ENCODE peak calls at places on chromosomes 2 and 18, in ten cellular contexts. I is cardiac fibroblast, D is choroid plexus epithelial cell, T is RWPE2, P is heart left ventricle, U is PC-3, L is GM12865, E is cardiac muscle cell, F is dorsolateral prefrontal cortex, W is kidney. C is an unnamed sample.

GRCh38 chr2:207807516-207807915 is 37.8 kb upstream of the FZD5 start:
- DNase-seq in I (no peak), D (no peak), T (no peak), P (no peak), U (no peak), L (peak; percentile 82), E (no peak), F (no peak), W (no peak), C (no peak)

GRCh38 chr2:80815259-80815658 is 510.7 kb upstream of the LRRTM1 start:
- DNase-seq in I (no peak), D (no peak), T (no peak), P (no peak), U (no peak), L (no peak), E (no peak), F (no peak), W (no peak), C (no peak)

GRCh38 chr2:56803596-56803995 is 619.8 kb downstream of the CCDC85A start:
- DNase-seq in I (no peak), D (no peak), T (no peak), P (no peak), U (no peak), L (no peak), E (no peak), F (no peak), W (no peak), C (no peak)

GRCh38 chr2:216740557-216741222 is 45.3 kb upstream of the IGFBP5 start:
- DNase-seq in I (no peak), D (peak; percentile 90), T (no peak), P (no peak), U (no peak), L (no peak), E (no peak), F (no peak), W (no peak), C (no peak)

GRCh38 chr18:42174909-42175308 is 219.9 kb downstream of the PIK3C3 start:
- DNase-seq in I (peak; percentile 39), D (peak; percentile 19), T (no peak), P (no peak), U (peak; percentile 6), L (no peak), E (peak; percentile 54), F (no peak), W (no peak), C (no peak)

GRCh38 chr2:6943523-6943922 is 26.3 kb downstream of the RNF144A start:
- DNase-seq in I (no peak), D (no peak), T (no peak), P (no peak), U (no peak), L (no peak), E (no peak), F (no peak), W (no peak), C (no peak)

GRCh38 chr2:9332853-9333245 is 90.5 kb downstream of the ITGB1BP1 start:
- DNase-seq in I (no peak), D (no peak), T (no peak), P (no peak), U (no peak), L (no peak), E (no peak), F (no peak), W (no peak), C (no peak)

GRCh38 chr2:8640498-8640897 is 41.4 kb upstream of the ID2 start:
- DNase-seq in I (no peak), D (no peak), T (no peak), P (no peak), U (no peak), L (no peak), E (no peak), F (no peak), W (no peak), C (no peak)

GRCh38 chr2:167550448-167550847 is 662.2 kb downstream of the XIRP2 start:
- DNase-seq in I (peak; percentile 50), D (peak; percentile 66), T (no peak), P (no peak), U (peak; percentile 59), L (peak; percentile 19), E (peak; percentile 46), F (no peak), W (no peak), C (no peak)

GRCh38 chr2:70922591-70923234 is 13.0 kb upstream of the ATP6V1B1 start:
- DNase-seq in I (no peak), D (peak; percentile 6), T (no peak), P (no peak), U (no peak), L (no peak), E (no peak), F (peak; percentile 8), W (no peak), C (no peak)

GRCh38 chr18:10059610-10060468 is 146.0 kb downstream of the VAPA start:
- DNase-seq in I (no peak), D (no peak), T (no peak), P (peak; percentile 57), U (no peak), L (no peak), E (no peak), F (no peak), W (no peak), C (no peak)

GRCh38 chr2:24870891-24871705 is 48.9 kb downstream of the ADCY3 start:
- DNase-seq in I (no peak), D (peak; percentile 53), T (no peak), P (no peak), U (no peak), L (no peak), E (no peak), F (no peak), W (no peak), C (no peak)

GRCh38 chr2:195658541-195658890 is 1.5 kb downstream of the SLC39A10 start:
- DNase-seq in I (peak; percentile 94), D (peak; percentile 90), T (no peak), P (no peak), U (peak; percentile 97), L (peak; percentile 62), E (peak; percentile 61), F (no peak), W (no peak), C (no peak)

GRCh38 chr2:195656859-195657633 is at the start of gene SLC39A10:
- DNase-seq in I (peak; percentile 99), D (peak; percentile 98), T (peak; percentile 95), P (peak; percentile 97), U (peak; percentile 99), L (peak; percentile 97), E (peak; percentile 96), F (peak; percentile 98), W (peak; percentile 99), C (peak; percentile 94)

GRCh38 chr2:195659114-195659513 is 2.1 kb downstream of the SLC39A10 start:
- DNase-seq in I (peak; percentile 41), D (no peak), T (no peak), P (no peak), U (no peak), L (peak; percentile 40), E (no peak), F (no peak), W (no peak), C (no peak)

GRCh38 chr2:195657634-195658540 is 861 bp downstream of the SLC39A10 start:
- DNase-seq in I (peak; percentile 89), D (peak; percentile 94), T (peak; percentile 55), P (peak; percentile 77), U (peak; percentile 59), L (peak; percentile 83), E (peak; percentile 76), F (peak; percentile 76), W (peak; percentile 89), C (peak; percentile 42)

DNA sequence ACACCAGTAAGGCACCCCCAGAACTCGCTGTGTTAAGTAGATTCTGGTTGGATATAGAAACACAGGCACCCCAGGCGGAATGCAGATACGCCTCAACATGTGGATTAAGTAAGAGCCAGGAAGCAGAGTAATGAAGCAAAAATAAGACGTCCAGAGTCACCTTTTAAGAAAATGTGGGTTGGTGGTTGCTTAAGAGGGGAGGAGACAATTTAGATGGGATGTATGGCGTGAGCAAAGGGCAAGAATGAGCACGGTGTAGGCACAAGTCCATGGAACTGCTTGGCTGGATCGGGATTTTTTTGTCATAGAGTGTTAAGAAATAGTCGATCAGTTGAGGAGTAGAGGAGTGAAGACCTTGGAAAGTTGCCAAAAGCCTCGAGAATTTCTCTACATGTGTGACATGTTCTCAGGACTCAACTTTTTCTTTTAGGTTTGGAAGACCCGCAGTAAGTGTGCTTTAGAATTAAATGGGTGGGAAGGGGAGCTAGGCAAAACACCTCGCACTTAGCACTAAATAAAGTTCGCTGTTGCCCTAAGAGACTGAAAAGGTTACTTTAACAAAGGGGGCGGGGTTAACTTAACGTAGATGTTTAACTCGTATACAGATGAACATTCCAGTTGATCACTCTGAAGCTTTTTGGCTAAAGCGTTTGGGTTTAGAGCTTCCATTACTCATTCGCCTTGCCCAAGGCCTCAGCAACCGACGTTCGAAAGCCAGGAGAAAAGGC is 731 bp upstream of the SLC39A10 start:
- DNase-seq in I (no peak), D (peak; percentile 30), T (no peak), P (no peak), U (no peak), L (no peak), E (peak; percentile 28), F (no peak), W (no peak), C (no peak)
- H3K4me3 ChIP-seq in I (peak overlapping the region; percentile 26), D (peak overlapping the region; percentile 94), T (peak overlapping the region; percentile 81), P (peak overlapping the region; percentile 67), U (peak overlapping the region; percentile 61), L (peak overlapping the region; percentile 81), E (peak overlapping the region; percentile 21), F (peak overlapping the region; percentile 86), W (peak overlapping the region; percentile 72), C (peak overlapping the region; percentile 39)

GRCh38 chr2:158530829-158531228 is 74.1 kb downstream of the PKP4 start:
- DNase-seq in I (no peak), D (no peak), T (no peak), P (no peak), U (no peak), L (no peak), E (no peak), F (no peak), W (no peak), C (no peak)
- TF ChIP-seq CTCF in I (no peak), D (peak; percentile 12), T (no peak), P (no peak), U (peak; percentile 23), L (no peak), E (no peak), F (no peak), W (no peak), C (no peak)

GRCh38 chr2:104049433-104049832 is 804.5 kb upstream of the POU3F3 start:
- DNase-seq in I (no peak), D (no peak), T (no peak), P (no peak), U (no peak), L (no peak), E (no peak), F (no peak), W (no peak), C (no peak)
- H3K4me3 ChIP-seq in I (no peak overlapping the region), D (no peak overlapping the region), T (no peak overlapping the region), P (no peak overlapping the region), U (no peak overlapping the region), L (no peak overlapping the region), E (no peak overlapping the region), F (no peak overlapping the region), W (no peak overlapping the region), C (no peak overlapping the region)

DNA sequence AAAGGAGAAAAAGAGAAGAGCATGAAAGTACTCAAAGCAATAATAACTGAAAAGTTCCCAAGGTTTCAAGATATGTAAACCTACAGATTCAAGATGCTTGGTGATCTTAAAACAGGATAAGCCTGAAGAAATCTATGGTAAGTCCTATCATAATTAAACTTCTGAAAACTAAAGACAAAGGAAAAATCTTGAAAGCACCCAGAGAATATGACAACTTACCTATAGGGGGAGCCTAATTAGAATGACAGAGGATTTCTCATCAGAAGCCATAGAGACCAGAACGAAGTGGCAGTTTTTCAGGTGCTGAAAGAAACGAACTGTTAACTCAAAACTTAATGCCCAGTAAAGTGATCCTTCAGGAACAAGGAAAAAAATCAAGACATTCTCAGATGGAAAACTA is 59.7 kb downstream of the XDH start:
- DNase-seq in I (peak; percentile 53), D (peak; percentile 50), T (no peak), P (no peak), U (peak; percentile 46), L (peak; percentile 5), E (no peak), F (no peak), W (no peak), C (no peak)
- TF ChIP-seq CTCF in I (peak; percentile 56), D (peak; percentile 60), T (peak; percentile 58), P (no peak), U (peak; percentile 64), L (peak; percentile 32), E (peak; percentile 56), F (no peak), W (no peak), C (peak; percentile 12)